ENCODE peak calls at places on chromosomes 7 and 10, in seven cellular contexts. J is WTC11, M is colonic mucosa, P is AG09319, R is neural progenitor cell, I is heart right ventricle, X is GM20000. H is an unnamed sample.

GRCh38 chr7:17236603-17237002 is 61.8 kb upstream of the AHR start:
- DNase-seq in M (no peak), X (no peak), R (no peak), J (no peak), P (no peak), I (no peak), H (no peak)

GRCh38 chr10:1540144-1540543 is 197.2 kb downstream of the ADARB2 start:
- DNase-seq in P (no peak), X (no peak), I (no peak), M (no peak), J (peak; percentile 3), R (no peak), H (no peak)

GRCh38 chr7:30727061-30727945 is 24.6 kb upstream of the INMT start:
- DNase-seq in R (no peak), M (no peak), I (no peak), X (no peak), J (no peak), P (no peak), H (no peak)

GRCh38 chr10:49143249-49143648 is 9.4 kb upstream of the FAM170B start:
- DNase-seq in M (no peak), X (no peak), P (no peak), J (peak; percentile 46), I (no peak), R (no peak), H (no peak)

GRCh38 chr10:3935141-3935540 is 150.1 kb upstream of the KLF6 start:
- DNase-seq in J (no peak), X (peak; percentile 92), P (no peak), R (no peak), M (no peak), I (peak; percentile 26), H (no peak)

GRCh38 chr7:68943786-68944185 is 654.5 kb upstream of the AUTS2 start:
- DNase-seq in R (no peak), X (no peak), J (no peak), I (no peak), M (no peak), P (no peak), H (no peak)

GRCh38 chr7:17444151-17444550 is 145.7 kb downstream of the AHR start:
- DNase-seq in M (no peak), X (no peak), P (no peak), J (no peak), I (no peak), R (no peak), H (no peak)

GRCh38 chr7:102973096-102973802 is 60.4 kb downstream of the LRRC17 start:
- DNase-seq in P (no peak), M (no peak), R (no peak), J (no peak), I (no peak), X (no peak), H (no peak)

GRCh38 chr7:155798673-155799439 is 13.4 kb downstream of the SHH start:
- DNase-seq in R (no peak), J (no peak), X (no peak), I (no peak), M (no peak), P (no peak), H (no peak)

GRCh38 chr10:129865413-129865812 is 98.7 kb downstream of the EBF3 start:
- DNase-seq in X (no peak), P (no peak), R (no peak), M (no peak), J (no peak), I (no peak), H (no peak)

GRCh38 chr7:42745357-42746022 is 166.4 kb downstream of the C7orf25 start:
- DNase-seq in I (peak; percentile 36), X (peak; percentile 22), R (peak; percentile 64), M (peak; percentile 28), J (peak; percentile 82), P (no peak), H (no peak)

GRCh38 chr7:102933763-102934162 is 21.0 kb downstream of the LRRC17 start:
- DNase-seq in I (peak; percentile 60), M (peak; percentile 33), P (peak; percentile 93), X (no peak), J (peak; percentile 63), R (peak; percentile 94), H (peak; percentile 44)

GRCh38 chr7:134031835-134032617 is 95.1 kb upstream of the LRGUK start:
- DNase-seq in X (no peak), R (no peak), P (no peak), J (no peak), I (no peak), M (no peak), H (no peak)

GRCh38 chr10:62934258-62934657 is 118.1 kb upstream of the EGR2 start:
- DNase-seq in P (no peak), X (no peak), M (no peak), R (no peak), I (no peak), J (no peak), H (no peak)

GRCh38 chr10:34341473-34341872 is 473.6 kb downstream of the PARD3 start:
- DNase-seq in X (no peak), J (no peak), I (no peak), P (no peak), R (no peak), M (no peak), H (no peak)

GRCh38 chr7:70694357-70694908 is 437.5 kb upstream of the GALNT17 start:
- DNase-seq in I (peak; percentile 37), X (peak; percentile 73), M (peak; percentile 43), P (no peak), R (peak; percentile 91), J (no peak), H (peak; percentile 61)

GRCh38 chr10:11424456-11425287 is 186.8 kb downstream of the USP6NL start:
- DNase-seq in J (peak; percentile 71), X (peak; percentile 71), P (peak; percentile 19), R (peak; percentile 79), M (peak; percentile 42), I (peak; percentile 42), H (no peak)

GRCh38 chr10:79360499-79361342 is 13.5 kb downstream of the PPIF start:
- DNase-seq in R (no peak), I (no peak), J (no peak), M (peak; percentile 17), P (no peak), X (peak; percentile 3), H (no peak)

GRCh38 chr10:131982796-131983195 is 1.1 kb upstream of the BNIP3 start:
- DNase-seq in X (no peak), M (no peak), R (no peak), J (no peak), P (no peak), I (no peak), H (no peak)

GRCh38 chr10:14386202-14386593 is 55.5 kb upstream of the FRMD4A start:
- DNase-seq in P (no peak), M (no peak), R (no peak), X (no peak), J (no peak), I (no peak), H (no peak)

GRCh38 chr10:86003201-86003621 is 363.4 kb downstream of the GRID1 start:
- DNase-seq in I (no peak), X (no peak), P (no peak), R (no peak), M (no peak), J (no peak), H (no peak)

DNA sequence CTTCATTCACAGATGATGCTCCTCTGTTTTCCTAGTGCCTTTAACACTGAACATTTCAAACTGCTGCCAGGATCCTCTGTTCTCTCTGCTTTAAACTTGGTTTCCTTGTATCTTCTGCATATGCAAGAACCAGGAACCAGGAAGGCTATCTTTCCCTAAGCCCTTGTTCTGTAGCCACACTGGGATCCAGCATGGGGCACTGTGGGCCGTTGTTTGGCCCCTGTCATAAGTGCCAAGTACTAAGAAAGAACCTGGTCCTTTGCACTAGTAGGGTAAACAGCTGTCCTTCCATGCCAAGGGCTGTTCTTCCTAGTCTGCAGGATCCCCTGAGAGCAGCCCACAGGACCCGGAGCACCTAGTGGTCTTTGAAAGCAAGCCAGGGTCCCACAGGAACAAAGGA is 49.0 kb upstream of the TRIM8 start:
- DNase-seq in J (no peak), M (no peak), P (no peak), I (no peak), X (no peak), R (no peak), H (peak; percentile 42)
- TF ChIP-seq CTCF in J (no peak), M (no peak), P (no peak), I (no peak), X (no peak), R (no peak), H (no peak)

GRCh38 chr10:21340341-21340740 is 185.1 kb downstream of the SKIDA1 start:
- DNase-seq in M (no peak), R (no peak), J (no peak), I (no peak), P (no peak), X (no peak), H (no peak)

GRCh38 chr10:21330628-21331020 is 194.9 kb downstream of the SKIDA1 start:
- DNase-seq in J (no peak), X (no peak), I (no peak), M (no peak), R (no peak), P (no peak), H (no peak)

GRCh38 chr10:21334891-21335696 is 190.4 kb downstream of the SKIDA1 start:
- DNase-seq in J (no peak), P (peak; percentile 71), X (no peak), I (peak; percentile 50), M (peak; percentile 19), R (no peak), H (no peak)

GRCh38 chr10:21337171-21337792 is 188.2 kb downstream of the SKIDA1 start:
- DNase-seq in P (no peak), J (no peak), R (no peak), M (no peak), I (no peak), X (no peak), H (no peak)

DNA sequence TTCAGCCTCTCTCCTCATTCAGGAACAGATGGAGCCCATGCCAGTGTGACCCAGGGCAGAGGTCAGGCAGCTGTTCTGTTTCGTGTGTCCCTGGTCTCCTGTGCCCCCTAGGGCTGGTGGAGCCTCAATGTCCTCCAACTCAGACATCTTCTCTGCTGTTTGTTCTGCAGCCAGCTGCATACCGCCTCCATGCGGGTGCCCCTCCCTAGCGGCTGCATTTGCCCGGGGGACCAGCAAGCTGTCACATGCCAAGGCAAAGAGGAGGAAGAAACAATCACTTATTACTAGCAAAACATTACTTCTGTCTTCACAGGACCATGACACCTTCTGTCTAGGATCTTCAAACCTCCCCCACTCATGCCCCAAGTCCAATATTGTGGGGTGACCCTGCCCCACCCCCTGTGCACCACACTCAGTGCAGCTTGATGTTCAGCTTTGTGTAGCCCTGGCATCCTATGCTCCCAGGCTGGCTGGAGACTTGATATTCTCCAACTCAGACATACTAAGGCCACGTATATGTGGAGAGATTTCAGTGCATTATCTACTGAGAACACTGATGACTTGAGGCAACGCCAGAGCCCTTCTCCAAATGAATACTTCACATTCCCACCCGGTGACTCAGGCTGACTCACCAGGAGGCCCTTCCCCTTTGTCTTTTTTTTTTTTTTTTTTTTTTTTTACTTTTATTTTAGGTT is 188.9 kb downstream of the SKIDA1 start:
- DNase-seq in J (peak; percentile 25), R (peak; percentile 34), X (no peak), I (no peak), P (peak; percentile 70), M (no peak), H (no peak)
- TF ChIP-seq CTCF in J (no peak), R (peak; percentile 9), X (no peak), I (no peak), P (no peak), M (no peak), H (no peak)

GRCh38 chr10:100519321-100520051 is at the start of gene SEC31B:
- DNase-seq in I (peak; percentile 61), J (peak; percentile 77), R (peak; percentile 87), M (peak; percentile 30), P (no peak), X (no peak), H (peak; percentile 60)
- TF ChIP-seq CTCF in I (no peak), J (no peak), R (no peak), M (no peak), P (no peak), X (no peak), H (no peak)

GRCh38 chr7:23072043-23072442 is 33.5 kb upstream of the KLHL7 start:
- DNase-seq in P (no peak), J (no peak), M (no peak), I (no peak), X (no peak), R (no peak), H (no peak)
- TF ChIP-seq CTCF in P (peak; percentile 39), J (no peak), M (no peak), I (peak; percentile 18), X (peak; percentile 8), R (peak; percentile 29), H (no peak)